ENCODE peak calls at places on chromosomes 7 and 10, in four cellular contexts. O, H, E and U are unnamed samples.

GRCh38 chr10:131727612-131728011 is 173.2 kb upstream of the PPP2R2D start:
- DNase-seq in O (no peak), H (peak; percentile 42), E (peak; percentile 36), U (no peak)

GRCh38 chr10:97640174-97640867 is at the start of gene PI4K2A:
- DNase-seq in O (peak; percentile 98), H (peak; percentile 99), E (peak; percentile 99), U (peak; percentile 99)

GRCh38 chr10:44995581-44995913 is 5.2 kb upstream of the ZNF22 start:
- DNase-seq in O (no peak), H (no peak), E (no peak), U (no peak)

GRCh38 chr7:48471206-48471605 is 299.9 kb downstream of the ABCA13 start:
- DNase-seq in O (no peak), H (no peak), E (no peak), U (no peak)

GRCh38 chr10:112519129-112519761 is 72.2 kb downstream of the VTI1A start:
- DNase-seq in O (no peak), H (no peak), E (no peak), U (peak; percentile 100)

GRCh38 chr10:35898722-35899485 is 256.8 kb upstream of the FZD8 start:
- DNase-seq in O (no peak), H (no peak), E (no peak), U (no peak)

GRCh38 chr10:44970812-44971395 is 7.7 kb downstream of the DEPP1 start:
- DNase-seq in O (no peak), H (no peak), E (no peak), U (no peak)

GRCh38 chr10:80413152-80413996 is 5.0 kb downstream of the PRXL2A start:
- DNase-seq in O (no peak), H (no peak), E (no peak), U (no peak)

GRCh38 chr7:15508258-15508657 is 53.6 kb downstream of the AGMO start:
- DNase-seq in O (no peak), H (no peak), E (no peak), U (no peak)

GRCh38 chr7:83684928-83685327 is 36.0 kb upstream of the SEMA3E start:
- DNase-seq in O (no peak), H (no peak), E (no peak), U (peak; percentile 58)

GRCh38 chr7:103843689-103844480 is 145.6 kb downstream of the RELN start:
- DNase-seq in O (no peak), H (no peak), E (no peak), U (no peak)

GRCh38 chr10:132478341-132479023 is 59.1 kb upstream of the INPP5A start:
- DNase-seq in O (no peak), H (peak; percentile 62), E (peak; percentile 58), U (no peak)

GRCh38 chr10:9188022-9188810 is 1133.7 kb downstream of the GATA3 start:
- DNase-seq in O (no peak), H (no peak), E (no peak), U (no peak)

GRCh38 chr10:133339708-133340380 is 3.1 kb upstream of the CALY start:
- DNase-seq in O (no peak), H (no peak), E (no peak), U (no peak)

GRCh38 chr10:17784701-17785100 is 24.4 kb upstream of the MRC1 start:
- DNase-seq in O (no peak), H (no peak), E (no peak), U (no peak)

GRCh38 chr10:100565206-100565985 is 29.7 kb downstream of the HIF1AN start:
- DNase-seq in O (no peak), H (no peak), E (no peak), U (no peak)

GRCh38 chr7:18356195-18356645 is 139.3 kb upstream of the HDAC9 start:
- DNase-seq in O (peak; percentile 8), H (no peak), E (no peak), U (peak; percentile 26)

GRCh38 chr7:66050990-66051424 is 24.6 kb upstream of the ASL start:
- DNase-seq in O (peak; percentile 82), H (no peak), E (no peak), U (no peak)

GRCh38 chr7:10860516-10860915 is 113.2 kb upstream of the PHF14 start:
- DNase-seq in O (no peak), H (no peak), E (no peak), U (no peak)

GRCh38 chr10:100413206-100413605 is 49.6 kb upstream of the WNT8B start:
- DNase-seq in O (no peak), H (no peak), E (no peak), U (no peak)

GRCh38 chr10:133260895-133261725 is 15.6 kb downstream of the ADAM8 start:
- DNase-seq in O (no peak), H (peak; percentile 82), E (peak; percentile 82), U (no peak)

GRCh38 chr7:27193335-27194001 is 6.4 kb downstream of the HOXA13 start:
- DNase-seq in O (no peak), H (peak; percentile 33), E (no peak), U (no peak)

GRCh38 chr7:1056006-1056784 is 11.8 kb downstream of the GPR146 start:
- DNase-seq in O (no peak), H (no peak), E (no peak), U (no peak)

GRCh38 chr10:14904316-14904732 is 25.7 kb downstream of the SUV39H2 start:
- DNase-seq in O (peak; percentile 19), H (no peak), E (no peak), U (peak; percentile 7)

GRCh38 chr10:9060314-9060713 is 1005.8 kb downstream of the GATA3 start:
- DNase-seq in O (no peak), H (no peak), E (no peak), U (no peak)

GRCh38 chr10:122297583-122297982 is 26.5 kb downstream of the BTBD16 start:
- DNase-seq in O (no peak), H (no peak), E (no peak), U (no peak)

GRCh38 chr10:70477661-70478162 is 855 bp upstream of the PALD1 start:
- DNase-seq in O (peak; percentile 13), H (no peak), E (no peak), U (peak; percentile 85)

GRCh38 chr10:77927343-77928256 is 1.0 kb upstream of the DLG5 start:
- DNase-seq in O (no peak), H (no peak), E (no peak), U (no peak)

GRCh38 chr10:124672181-124672638 is 72.0 kb downstream of the FAM53B start:
- DNase-seq in O (no peak), H (no peak), E (no peak), U (no peak)

GRCh38 chr10:98376485-98376884 is 38.5 kb downstream of the PYROXD2 start:
- DNase-seq in O (no peak), H (no peak), E (no peak), U (no peak)

GRCh38 chr7:953547-954327 is 743 bp downstream of the ADAP1 start:
- DNase-seq in O (peak; percentile 59), H (peak; percentile 77), E (peak; percentile 86), U (no peak)

GRCh38 chr7:105250239-105250638 is 138.5 kb downstream of the SRPK2 start:
- DNase-seq in O (no peak), H (no peak), E (no peak), U (no peak)

GRCh38 chr10:16436758-16437539 is at the start of gene PTER:
- DNase-seq in O (peak; percentile 78), H (peak; percentile 97), E (peak; percentile 97), U (peak; percentile 89)

GRCh38 chr10:95440756-95441546 is 120.2 kb downstream of the SORBS1 start:
- DNase-seq in O (peak; percentile 43), H (no peak), E (no peak), U (no peak)

GRCh38 chr7:1450431-1450830 is 8.8 kb downstream of the MICALL2 start:
- DNase-seq in O (no peak), H (no peak), E (no peak), U (no peak)

GRCh38 chr7:43112088-43112940 is at the start of gene HECW1:
- DNase-seq in O (no peak), H (no peak), E (no peak), U (no peak)
- H3K27me3 ChIP-seq in O (peaks cover 1% of the 10 kb centered on the region), H (peaks cover 77% of the 10 kb centered on the region), E (peaks cover 50% of the 10 kb centered on the region), U (no peaks in the 10 kb centered on the region)

DNA sequence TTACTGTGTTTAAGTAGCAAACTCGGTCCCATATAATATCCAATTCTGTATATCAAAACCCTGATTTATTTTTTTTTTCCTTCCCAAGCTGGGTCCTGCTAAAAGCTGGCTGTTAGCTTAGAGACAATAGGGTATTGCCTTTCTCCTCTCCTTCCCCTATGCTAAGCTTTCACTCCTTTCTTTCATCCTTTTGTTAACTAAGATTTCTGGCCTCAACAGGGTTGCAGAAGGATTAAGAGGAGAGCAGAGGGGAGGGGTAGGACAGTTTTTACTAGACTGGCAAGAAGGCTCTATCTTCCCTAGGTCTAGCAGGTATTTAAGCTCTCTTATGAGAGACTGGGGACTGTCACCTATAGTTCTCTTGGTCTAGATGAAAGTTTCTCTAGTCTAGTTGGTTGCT is 229.2 kb downstream of the KCND2 start:
- DNase-seq in O (no peak), H (no peak), E (no peak), U (no peak)
- H3K4me3 ChIP-seq in O (no peak overlapping the region), H (no peak overlapping the region), E (no peak overlapping the region), U (no peak overlapping the region)

GRCh38 chr10:84193846-84194423 is 402 bp upstream of the CDHR1 start:
- DNase-seq in O (no peak), H (no peak), E (peak; percentile 33), U (no peak)

GRCh38 chr10:84193327-84193726 is 1.0 kb upstream of the CDHR1 start:
- DNase-seq in O (no peak), H (no peak), E (peak; percentile 36), U (no peak)

GRCh38 chr10:84195044-84195830 is 900 bp downstream of the CDHR1 start:
- DNase-seq in O (no peak), H (no peak), E (peak; percentile 38), U (no peak)

GRCh38 chr10:84196083-84196482 is 1.7 kb downstream of the CDHR1 start:
- DNase-seq in O (peak; percentile 3), H (no peak), E (peak; percentile 9), U (no peak)

GRCh38 chr10:84194424-84195043 is at the start of gene CDHR1:
- DNase-seq in O (no peak), H (no peak), E (peak; percentile 60), U (no peak)
- H3K27me3 ChIP-seq in O (peaks cover 9% of the 10 kb centered on the region), H (peaks cover 53% of the 10 kb centered on the region), E (peaks cover 14% of the 10 kb centered on the region), U (peaks cover 19% of the 10 kb centered on the region)

DNA sequence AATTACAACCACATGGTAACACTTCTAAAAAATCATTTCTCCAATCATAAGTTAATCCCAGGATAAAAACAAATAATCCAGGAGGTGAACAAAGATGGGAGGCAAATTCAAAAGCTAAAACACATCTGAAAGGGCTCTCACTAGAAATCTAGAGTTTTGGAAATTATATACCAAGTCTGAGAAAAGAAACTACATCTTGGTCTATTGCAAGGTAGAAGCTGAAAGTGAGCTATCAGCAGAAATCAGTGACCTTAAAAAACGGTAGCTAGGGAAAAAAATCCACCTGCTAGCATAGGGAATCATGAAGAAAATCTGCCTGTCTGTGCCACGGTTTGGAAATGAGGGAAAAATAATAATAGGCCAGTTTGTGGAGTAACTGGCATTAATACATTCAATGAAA is 50.5 kb downstream of the POT1 start:
- DNase-seq in O (no peak), H (no peak), E (no peak), U (no peak)
- H3K4me3 ChIP-seq in O (no peak overlapping the region), H (no peak overlapping the region), E (no peak overlapping the region), U (no peak overlapping the region)

GRCh38 chr7:25857376-25858067 is 294.5 kb upstream of the NFE2L3 start:
- DNase-seq in O (no peak), H (peak; percentile 73), E (peak; percentile 75), U (no peak)
- H3K27me3 ChIP-seq in O (peaks cover 4% of the 10 kb centered on the region), H (peaks cover 21% of the 10 kb centered on the region), E (peaks cover 55% of the 10 kb centered on the region), U (peaks cover 14% of the 10 kb centered on the region)